ENCODE peak calls at places on chromosome 5, in six cellular contexts. Z, T, J, R, Y and K are unnamed samples. For H3K27me3, the result is how much of the 10 kb centered on the place peaks cover.

GRCh38 chr5:140073296-140073695 is 30.2 kb upstream of the NRG2 start:
- DNase-seq in T (no peak), R (no peak), Y (peak), J (no peak), Z (no peak), K (no peak)

GRCh38 chr5:54309751-54310432 is 481 bp downstream of the ARL15 start:
- DNase-seq in Y (peak), R (peak), J (peak), T (no peak), Z (no peak), K (peak)

GRCh38 chr5:107285772-107286171 is 385.0 kb downstream of the EFNA5 start:
- DNase-seq in R (no peak), T (no peak), Y (no peak), Z (no peak), J (no peak), K (no peak)

GRCh38 chr5:34576849-34577248 is 79.3 kb upstream of the RAI14 start:
- DNase-seq in R (no peak), Z (no peak), Y (no peak), T (no peak), J (no peak), K (no peak)

GRCh38 chr5:85931220-85931619 is 686.5 kb upstream of the COX7C start:
- DNase-seq in Z (no peak), J (no peak), T (no peak), Y (no peak), R (no peak), K (no peak)

GRCh38 chr5:159017787-159018186 is 81.9 kb downstream of the EBF1 start:
- DNase-seq in R (peak), Z (no peak), T (peak), J (no peak), Y (peak), K (no peak)

GRCh38 chr5:8730194-8730593 is 815.7 kb downstream of the SEMA5A start:
- DNase-seq in Y (peak), Z (no peak), R (no peak), J (no peak), T (no peak), K (no peak)

GRCh38 chr5:34501840-34502239 is 154.3 kb upstream of the RAI14 start:
- DNase-seq in J (no peak), T (no peak), R (no peak), Z (no peak), Y (no peak), K (no peak)

GRCh38 chr5:2782658-2783057 is 31.2 kb upstream of the IRX2 start:
- DNase-seq in Y (no peak), Z (no peak), J (no peak), R (no peak), T (no peak), K (no peak)

GRCh38 chr5:136656811-136657210 is 291.5 kb upstream of the TRPC7 start:
- DNase-seq in R (no peak), T (no peak), Y (peak), J (no peak), Z (no peak), K (no peak)

GRCh38 chr5:83834306-83834705 is 113.7 kb upstream of the HAPLN1 start:
- DNase-seq in R (no peak), Z (no peak), Y (no peak), T (no peak), J (no peak), K (no peak)

DNA sequence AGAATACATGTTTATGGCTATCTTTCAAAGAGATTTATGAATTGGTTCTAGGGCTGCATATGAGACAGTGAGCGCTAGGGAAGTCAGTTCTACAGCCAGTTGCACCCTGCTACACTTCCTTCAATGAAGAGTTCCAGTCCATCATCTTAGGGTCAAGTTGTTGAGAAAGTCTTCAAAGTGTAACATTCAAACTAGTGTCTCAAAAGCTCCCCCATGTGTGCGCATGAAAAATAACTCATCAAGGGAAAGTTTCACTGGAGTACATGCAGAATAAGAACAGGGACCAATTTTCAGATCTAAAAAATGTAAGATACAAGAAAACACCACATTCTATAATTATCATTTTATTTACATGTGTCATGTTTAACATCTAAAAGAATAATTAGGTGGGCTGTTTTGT is 317.2 kb downstream of the DEPDC1B start:
- DNase-seq in Z (no peak), J (no peak), R (no peak), T (no peak), Y (peak), K (no peak)
- TF ChIP-seq CTCF in Z (no peak), J (peak), R (no peak), T (no peak), Y (peak), K (no peak)

GRCh38 chr5:174752121-174752520 is 27.7 kb downstream of the MSX2 start:
- DNase-seq in J (no peak), R (no peak), Z (no peak), T (no peak), Y (no peak), K (no peak)
- H3K27me3 ChIP-seq in J (under half), R (under half), Z (under half), T (half or more), Y (under half), K (half or more)

GRCh38 chr5:172904643-172905345 is 54.4 kb upstream of the RPL26L1 start:
- DNase-seq in J (peak), T (no peak), Y (peak), Z (no peak), R (peak), K (peak)
- TF ChIP-seq POLR2A in J (no peak), T (no peak), Y (no peak), Z (peak), R (no peak), K (peak)

DNA sequence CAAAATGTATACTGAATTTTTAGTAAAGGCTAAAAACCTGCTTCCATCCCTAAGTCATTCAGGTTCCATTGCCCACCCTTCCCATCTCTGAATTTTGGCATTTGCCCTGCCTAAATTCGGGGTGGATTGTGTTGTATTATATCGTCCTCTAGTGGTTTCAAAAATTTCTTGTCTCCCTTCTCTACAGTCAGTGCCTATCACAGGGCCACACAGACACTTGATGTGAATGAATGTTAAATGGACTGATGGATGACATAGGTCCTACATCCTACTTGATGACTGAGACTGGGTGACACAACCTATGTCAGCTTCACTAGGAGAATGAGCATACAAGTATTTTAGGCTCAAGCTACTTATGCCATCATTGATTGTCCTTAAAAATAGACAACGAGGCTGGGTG is 45.6 kb upstream of the SLC30A5 start:
- DNase-seq in T (no peak), J (no peak), Z (no peak), Y (no peak), R (no peak), K (no peak)
- TF ChIP-seq CTCF in T (peak), J (no peak), Z (no peak), Y (peak), R (no peak), K (peak)

GRCh38 chr5:1243487-1244152 is 18.4 kb downstream of the SLC6A18 start:
- DNase-seq in T (no peak), J (no peak), R (no peak), Z (no peak), Y (no peak), K (no peak)
- H3K27me3 ChIP-seq in T (under half), J (under half), R (under half), Z (under half), Y (under half), K (under half)

GRCh38 chr5:100535060-100536005 is at the start of gene FAM174A:
- DNase-seq in Y (peak), T (peak), J (peak), Z (peak), R (peak), K (peak)
- TF ChIP-seq POLR2A in Y (peak), T (peak), J (no peak), Z (peak), R (peak), K (peak)

GRCh38 chr5:147346006-147346561 is 111.3 kb downstream of the STK32A start:
- DNase-seq in Y (no peak), T (no peak), J (no peak), Z (no peak), R (no peak), K (no peak)
- TF ChIP-seq CTCF in Y (no peak), T (no peak), J (no peak), Z (no peak), R (no peak), K (no peak)

DNA sequence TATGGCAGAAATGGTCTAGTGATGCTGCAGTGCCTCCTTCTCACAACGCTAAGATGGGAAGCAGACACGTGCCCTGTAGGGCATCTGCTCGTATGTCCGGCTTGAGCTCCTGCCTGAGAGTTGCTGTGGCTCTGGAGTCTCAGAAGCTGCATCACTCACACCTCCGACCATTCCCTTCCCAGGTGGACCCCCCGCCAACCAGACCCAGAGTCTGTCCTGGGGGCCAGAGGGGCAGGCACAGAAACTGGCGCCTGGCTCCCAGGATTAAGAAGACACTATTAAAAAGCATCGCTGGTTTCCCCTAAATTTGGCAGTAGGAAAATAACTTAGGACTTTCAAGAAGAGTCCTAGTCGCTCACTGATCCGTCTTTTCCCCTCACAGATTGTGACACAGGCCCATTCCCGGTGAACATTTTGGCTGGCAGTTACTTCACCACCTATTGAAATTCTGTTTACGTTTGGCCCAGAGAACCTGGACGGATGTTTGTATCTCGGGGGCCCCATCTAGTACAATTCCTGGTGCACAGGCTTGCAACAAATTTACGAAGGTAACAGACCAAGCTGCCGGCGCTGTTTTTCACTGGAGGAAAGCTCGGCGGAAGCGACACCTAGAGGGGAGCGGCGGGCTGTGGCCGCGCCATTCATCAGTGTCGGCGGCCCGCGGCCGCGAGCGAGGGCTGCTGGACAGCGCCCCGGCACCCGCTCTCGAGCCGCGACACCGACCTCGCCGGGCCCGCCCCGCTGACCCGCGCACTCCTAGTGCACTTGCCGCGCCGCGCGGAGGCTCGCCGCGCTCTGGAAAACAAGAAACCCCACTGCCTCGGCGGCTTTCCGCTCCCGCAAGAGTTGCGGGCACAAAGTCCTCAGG is 1.6 kb downstream of the FSTL4 start:
- DNase-seq in Y (no peak), R (peak), Z (no peak), J (peak), T (no peak), K (peak)
- H3K27me3 ChIP-seq in Y (under half), R (under half), Z (under half), J (half or more), T (half or more), K (half or more)

DNA sequence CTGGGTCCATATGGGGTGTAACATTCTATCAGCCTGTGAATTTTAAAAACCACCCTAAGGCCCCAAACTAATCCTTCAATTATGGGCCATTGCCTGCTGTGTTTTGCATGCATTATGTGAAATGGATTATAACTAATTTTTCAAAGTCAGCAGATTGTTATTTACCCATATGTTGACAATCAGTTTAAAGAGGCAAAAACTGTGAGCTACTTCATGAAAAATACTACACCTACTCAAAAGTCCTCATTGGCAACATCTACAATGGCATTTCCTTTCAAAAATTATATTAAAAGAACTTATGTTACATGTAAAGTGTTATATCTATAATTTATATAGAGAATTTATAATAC is 49.0 kb upstream of the KIF2A start:
- DNase-seq in R (no peak), Y (no peak), T (no peak), Z (no peak), J (no peak), K (no peak)
- TF ChIP-seq POLR2A in R (no peak), Y (no peak), T (no peak), Z (no peak), J (no peak), K (no peak)

GRCh38 chr5:43555895-43556606 is 826 bp downstream of the PAIP1 start:
- DNase-seq in Y (peak), T (no peak), R (peak), Z (no peak), J (peak), K (peak)
- TF ChIP-seq CTCF in Y (no peak), T (no peak), R (no peak), Z (no peak), J (no peak), K (no peak)